ENCODE peak calls at places on chromosome 1, in four cellular contexts. M is SK-N-SH, I is K562, S is HepG2. G is an unnamed sample.

GRCh38 chr1:25486602-25487001 is 55.9 kb downstream of the MACO1 start:
- DNase-seq in M (no peak), I (no peak), S (no peak), G (no peak)

GRCh38 chr1:48021792-48022191 is 24.6 kb upstream of the TRABD2B start:
- DNase-seq in M (no peak), I (no peak), S (no peak), G (no peak)

GRCh38 chr1:170586942-170587593 is 55.1 kb downstream of the GORAB start:
- DNase-seq in M (no peak), I (no peak), S (no peak), G (no peak)

GRCh38 chr1:150622219-150622975 is 7.0 kb downstream of the ENSA start:
- DNase-seq in M (no peak), I (peak; percentile 58), S (no peak), G (no peak)

GRCh38 chr1:245971711-245972085 is 535.4 kb downstream of the SMYD3 start:
- DNase-seq in M (no peak), I (no peak), S (no peak), G (no peak)

GRCh38 chr1:83090195-83090594 is 908.7 kb downstream of the TTLL7 start:
- DNase-seq in M (no peak), I (no peak), S (no peak), G (no peak)

GRCh38 chr1:3711381-3711779 is 40.9 kb upstream of the CCDC27 start:
- DNase-seq in M (no peak), I (no peak), S (no peak), G (no peak)

GRCh38 chr1:21855257-21856096 is 43.4 kb downstream of the LDLRAD2 start:
- DNase-seq in M (no peak), I (no peak), S (peak; percentile 40), G (no peak)

GRCh38 chr1:160672789-160673695 is 26.2 kb upstream of the SLAMF1 start:
- DNase-seq in M (no peak), I (no peak), S (no peak), G (no peak)

GRCh38 chr1:159187647-159188374 is 16.4 kb downstream of the CADM3 start:
- DNase-seq in M (no peak), I (no peak), S (no peak), G (no peak)

GRCh38 chr1:165629848-165630628 is 996 bp upstream of the MGST3 start:
- DNase-seq in M (peak; percentile 55), I (no peak), S (no peak), G (no peak)

GRCh38 chr1:12415239-12415543 is 185.4 kb downstream of the VPS13D start:
- DNase-seq in M (no peak), I (no peak), S (no peak), G (no peak)

GRCh38 chr1:153963850-153964331 is 554 bp upstream of the SLC39A1 start:
- DNase-seq in M (no peak), I (peak; percentile 71), S (peak; percentile 52), G (no peak)

GRCh38 chr1:203582568-203582967 is 44.1 kb upstream of the ATP2B4 start:
- DNase-seq in M (no peak), I (no peak), S (no peak), G (no peak)

GRCh38 chr1:164443836-164444235 is 115.1 kb upstream of the PBX1 start:
- DNase-seq in M (no peak), I (no peak), S (no peak), G (no peak)

GRCh38 chr1:37410080-37410479 is 64.3 kb upstream of the ZC3H12A start:
- DNase-seq in M (no peak), I (peak; percentile 71), S (no peak), G (no peak)

GRCh38 chr1:225631041-225631663 is 21.8 kb downstream of the ENAH start:
- DNase-seq in M (no peak), I (no peak), S (no peak), G (no peak)

DNA sequence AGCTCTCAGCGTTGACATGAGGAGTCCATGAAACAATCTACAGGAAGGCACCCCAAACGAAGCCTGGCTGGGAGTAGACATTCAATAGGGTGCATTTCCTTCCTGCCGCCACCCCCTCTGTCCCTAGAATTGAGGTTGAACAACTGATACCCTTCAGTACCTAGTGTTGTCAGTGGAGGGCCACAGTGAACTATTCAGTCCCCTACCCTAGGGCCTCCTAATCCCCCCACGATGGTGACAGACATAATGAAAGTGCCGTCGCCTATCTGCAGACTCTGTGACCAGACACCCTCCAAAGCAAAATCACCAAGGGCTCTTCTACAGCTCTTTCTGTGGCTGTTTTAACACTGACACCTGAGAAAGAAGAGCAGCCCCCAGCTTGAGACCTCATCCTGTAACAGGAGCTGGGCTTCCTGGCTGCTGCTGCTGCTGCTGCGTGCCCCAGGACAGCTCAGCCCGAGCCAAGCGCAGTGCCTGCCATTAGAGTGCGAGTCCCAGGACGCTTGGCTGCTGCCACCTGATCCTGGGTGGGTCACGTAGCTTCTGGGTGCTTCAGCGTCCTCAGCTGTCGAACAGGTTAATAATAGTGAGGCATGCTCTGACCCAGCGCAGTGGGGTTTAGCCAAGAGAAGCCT is 183.0 kb downstream of the ZBTB18 start:
- DNase-seq in M (no peak), I (no peak), S (no peak), G (no peak)
- TF ChIP-seq SIN3A in M (no peak), I (no peak), S (no peak), G (no peak)

DNA sequence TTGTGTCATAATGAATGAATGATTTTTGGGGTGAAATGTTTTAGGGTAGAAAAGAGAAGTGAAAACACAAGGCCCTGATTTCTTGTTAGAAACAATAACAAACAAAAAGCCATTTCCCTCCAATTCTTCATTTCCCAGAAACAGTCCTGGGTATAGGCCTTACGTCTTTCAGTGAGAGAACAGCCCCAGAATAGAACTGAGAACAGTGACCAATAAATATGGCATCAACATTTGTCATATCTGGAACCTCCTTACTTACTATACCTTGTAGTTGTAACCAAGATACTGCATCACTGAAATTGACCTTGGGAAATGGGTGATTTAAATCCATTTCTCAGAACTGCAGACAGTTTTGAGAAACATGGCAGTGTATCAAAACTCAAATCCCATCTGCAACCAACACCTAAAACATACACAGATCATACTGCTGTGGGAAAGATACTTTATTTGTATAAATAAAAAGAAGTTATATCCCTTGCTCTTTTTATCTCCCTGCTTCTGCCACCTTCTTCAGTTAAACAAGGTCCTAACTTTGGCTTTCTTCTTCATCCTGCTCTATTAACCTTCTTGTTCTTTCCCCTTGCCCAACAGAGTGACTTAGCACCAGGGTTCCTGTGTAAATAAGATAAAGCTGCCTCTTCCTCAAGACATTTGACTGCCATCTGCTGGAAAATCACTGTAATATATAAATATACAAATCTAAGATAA is 19.5 kb downstream of the XKR8 start:
- DNase-seq in M (no peak), I (peak; percentile 90), S (no peak), G (peak; percentile 19)
- TF ChIP-seq MXI1 in M (no peak), I (peak; percentile 39), S (no peak), G (no peak)

GRCh38 chr1:202575906-202576653 is 134.2 kb downstream of the SYT2 start:
- DNase-seq in M (peak; percentile 70), I (no peak), S (no peak), G (no peak)
- TF ChIP-seq SIN3A in M (no peak), I (no peak), S (no peak), G (no peak)

GRCh38 chr1:232057217-232057895 is 430.8 kb downstream of the DISC1 start:
- DNase-seq in M (no peak), I (no peak), S (no peak), G (no peak)
- TF ChIP-seq MXI1 in M (no peak), I (no peak), S (no peak), G (no peak)

GRCh38 chr1:91589438-91589837 is 88.8 kb downstream of the CDC7 start:
- DNase-seq in M (no peak), I (no peak), S (no peak), G (no peak)
- TF ChIP-seq SIN3A in M (no peak), I (no peak), S (no peak), G (no peak)

GRCh38 chr1:112522621-112523020 is 13.9 kb downstream of the WNT2B start:
- DNase-seq in M (no peak), I (no peak), S (no peak), G (no peak)
- TF ChIP-seq MXI1 in M (no peak), I (no peak), S (no peak), G (no peak)

GRCh38 chr1:207321790-207322530 is 482 bp downstream of the CD55 start:
- DNase-seq in M (no peak), I (peak; percentile 65), S (no peak), G (no peak)
- TF ChIP-seq SIN3A in M (no peak), I (no peak), S (no peak), G (no peak)

DNA sequence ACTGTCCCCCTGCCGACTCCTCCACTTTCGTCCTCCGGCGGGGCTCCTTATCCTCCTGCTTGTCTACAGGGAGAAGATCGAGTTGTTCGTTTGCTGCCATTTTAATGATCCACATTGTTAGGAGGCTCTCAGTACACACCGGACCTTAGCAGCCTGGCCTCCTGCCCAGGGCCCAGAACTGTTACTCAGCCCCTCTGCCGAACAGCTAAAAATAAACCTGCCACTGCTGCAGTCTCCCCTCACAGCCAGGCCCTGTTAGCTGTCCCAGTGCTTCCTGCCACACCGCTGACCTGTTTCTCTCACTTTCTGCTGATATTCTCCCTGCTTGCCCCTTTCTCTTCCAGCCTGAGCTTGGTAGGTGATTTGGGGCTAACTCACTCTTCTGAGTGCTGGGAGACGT is 8.3 kb downstream of the MAPKAPK2 start:
- DNase-seq in M (no peak), I (peak; percentile 44), S (no peak), G (no peak)
- TF ChIP-seq MXI1 in M (no peak), I (no peak), S (no peak), G (no peak)

GRCh38 chr1:87394462-87394861 is 65.8 kb downstream of the LMO4 start:
- DNase-seq in M (no peak), I (no peak), S (no peak), G (no peak)

GRCh38 chr1:87393437-87394085 is 64.9 kb downstream of the LMO4 start:
- DNase-seq in M (no peak), I (no peak), S (no peak), G (no peak)

GRCh38 chr1:87389011-87389410 is 60.3 kb downstream of the LMO4 start:
- DNase-seq in M (no peak), I (no peak), S (no peak), G (no peak)

GRCh38 chr1:87389546-87389945 is 60.9 kb downstream of the LMO4 start:
- DNase-seq in M (no peak), I (no peak), S (no peak), G (no peak)

DNA sequence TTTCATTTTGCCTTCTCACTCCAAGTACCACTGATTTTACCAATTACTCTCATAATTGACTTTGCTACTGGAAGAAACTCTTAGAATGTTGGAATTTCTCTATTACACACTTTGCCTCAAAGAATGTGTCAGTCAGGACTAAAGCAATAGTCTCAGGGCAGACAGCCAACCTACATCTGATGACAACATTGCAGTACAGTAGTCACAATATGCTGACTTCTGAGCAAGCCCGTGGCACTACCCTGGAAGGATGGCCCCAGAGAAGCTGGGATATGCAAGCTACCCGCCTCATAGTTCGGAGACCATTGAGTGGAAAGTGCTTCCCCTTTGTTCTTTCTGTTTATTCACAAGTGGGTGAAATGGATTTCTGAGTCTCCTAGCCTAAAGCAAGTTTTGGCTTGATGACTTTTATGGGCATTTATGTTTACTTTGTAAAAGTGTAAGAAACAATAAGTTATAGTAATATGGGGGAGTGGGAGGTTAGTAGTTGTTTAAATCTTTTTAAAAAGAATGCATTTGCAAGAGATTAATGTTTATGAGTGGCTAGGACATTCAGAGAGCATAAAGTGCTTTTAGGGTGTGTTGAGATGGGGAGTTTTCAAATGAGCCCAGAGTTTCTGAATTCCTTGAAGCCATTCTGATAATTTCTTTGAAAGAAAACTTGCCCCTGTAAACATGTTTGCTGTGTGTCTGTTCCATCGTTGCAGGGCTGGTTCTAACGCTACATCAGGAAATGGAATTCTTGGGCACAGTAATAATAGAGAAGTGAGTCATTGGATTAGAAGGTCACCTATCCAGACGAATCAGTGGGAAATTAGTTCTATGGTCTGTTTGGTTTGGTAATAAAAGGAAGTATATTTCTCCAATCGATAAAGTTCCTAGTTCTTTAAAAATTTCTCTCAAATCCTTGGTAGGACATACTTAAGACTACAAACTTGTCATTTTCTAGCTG is 63.8 kb downstream of the LMO4 start:
- DNase-seq in M (no peak), I (no peak), S (no peak), G (no peak)
- TF ChIP-seq SIN3A in M (no peak), I (no peak), S (no peak), G (no peak)

G was measured in GM12878.